ENCODE peak calls at places on chromosomes 11 and 22, in nine cellular contexts. R is mammary epithelial cell, Y is cardiac muscle cell, P is mesenchymal stem cell, A is fibroblast of lung, G is SJSA1, X is ovary, J is heart right ventricle, B is SK-N-SH. S is an unnamed sample. For H3K36me3, H3K27me3 and H3K4me1, the result is how much of the 10 kb centered on the place peaks cover.

GRCh38 chr11:112596324-112596723 is 335.7 kb upstream of the PLET1 start:
- DNase-seq in R (no peak), Y (no peak), P (no peak), A (no peak), G (no peak), X (no peak), J (no peak), B (no peak), S (no peak)

GRCh38 chr11:93579187-93579773 is 36.1 kb upstream of the SMCO4 start:
- DNase-seq in R (no peak), Y (no peak), P (no peak), A (no peak), G (no peak), X (no peak), J (no peak), B (no peak), S (no peak)

GRCh38 chr11:18485905-18486528 is 30.4 kb downstream of the LDHAL6A start:
- DNase-seq in R (no peak), Y (no peak), P (no peak), A (no peak), G (no peak), X (no peak), J (no peak), B (no peak), S (no peak)

GRCh38 chr11:7436657-7437056 is 48.6 kb upstream of the OLFML1 start:
- DNase-seq in R (no peak), Y (no peak), P (no peak), A (no peak), G (no peak), X (no peak), J (no peak), B (no peak), S (no peak)

GRCh38 chr22:33400061-33400840 is 342.1 kb upstream of the SYN3 start:
- DNase-seq in R (no peak), Y (no peak), P (no peak), A (no peak), G (no peak), X (no peak), J (no peak), B (no peak), S (no peak)

GRCh38 chr11:124751741-124752470 is at the start of gene VSIG2:
- DNase-seq in R (no peak), Y (no peak), P (no peak), A (no peak), G (no peak), X (no peak), J (no peak), B (peak), S (no peak)

GRCh38 chr22:35949243-35949642 is 79.4 kb downstream of the RBFOX2 start:
- DNase-seq in R (no peak), Y (no peak), P (no peak), A (no peak), G (no peak), X (no peak), J (no peak), B (no peak), S (no peak)

GRCh38 chr11:68099474-68100405 is 21.4 kb downstream of the CHKA start:
- DNase-seq in R (no peak), Y (peak), P (no peak), A (peak), G (no peak), X (peak), J (peak), B (peak), S (no peak)

GRCh38 chr11:88603499-88603898 is 266.0 kb upstream of the CTSC start:
- DNase-seq in R (peak), Y (no peak), P (no peak), A (peak), G (no peak), X (no peak), J (no peak), B (no peak), S (peak)

GRCh38 chr22:33083212-33083611 is 25.0 kb upstream of the SYN3 start:
- DNase-seq in R (no peak), Y (no peak), P (no peak), A (no peak), G (no peak), X (no peak), J (no peak), B (no peak), S (no peak)

GRCh38 chr11:117256573-117256972 is 24.1 kb downstream of the RNF214 start:
- DNase-seq in R (peak), Y (no peak), P (peak), A (peak), G (no peak), X (no peak), J (no peak), B (no peak), S (no peak)

GRCh38 chr22:46056169-46057041 is 79.4 kb upstream of the WNT7B start:
- DNase-seq in R (peak), Y (no peak), P (no peak), A (peak), G (peak), X (peak), J (no peak), B (peak), S (peak)

GRCh38 chr11:134207538-134208239 is 16.1 kb downstream of the NCAPD3 start:
- DNase-seq in R (no peak), Y (peak), P (peak), A (no peak), G (peak), X (peak), J (no peak), B (no peak), S (peak)

GRCh38 chr11:58628446-58628845 is 6.0 kb downstream of the CNTF start:
- DNase-seq in R (peak), Y (no peak), P (no peak), A (peak), G (no peak), X (no peak), J (peak), B (no peak), S (no peak)

GRCh38 chr11:2343502-2343901 is 33.6 kb upstream of the CD81 start:
- DNase-seq in R (no peak), Y (no peak), P (no peak), A (no peak), G (no peak), X (no peak), J (no peak), B (no peak), S (no peak)

GRCh38 chr11:35582033-35582432 is 36.2 kb upstream of the FJX1 start:
- DNase-seq in R (no peak), Y (no peak), P (no peak), A (no peak), G (no peak), X (no peak), J (no peak), B (no peak), S (no peak)

GRCh38 chr11:28400236-28401100 is 292.3 kb downstream of the METTL15 start:
- DNase-seq in R (peak), Y (no peak), P (peak), A (peak), G (peak), X (no peak), J (no peak), B (no peak), S (peak)

GRCh38 chr11:6468712-6469495 is 4.8 kb downstream of the TRIM3 start:
- DNase-seq in R (peak), Y (peak), P (peak), A (peak), G (peak), X (peak), J (peak), B (peak), S (peak)

GRCh38 chr22:19961201-19961580 is 19.6 kb upstream of the TXNRD2 start:
- DNase-seq in R (no peak), Y (no peak), P (no peak), A (no peak), G (no peak), X (no peak), J (no peak), B (peak), S (no peak)

GRCh38 chr11:116931206-116931953 is 94.0 kb upstream of the APOA1 start:
- DNase-seq in R (peak), Y (no peak), P (peak), A (peak), G (no peak), X (no peak), J (peak), B (no peak), S (no peak)

GRCh38 chr11:66718320-66718971 is 10.6 kb downstream of the SPTBN2 start:
- DNase-seq in R (peak), Y (peak), P (no peak), A (no peak), G (no peak), X (no peak), J (no peak), B (no peak), S (no peak)
- H3K36me3 ChIP-seq in R (under half), Y (under half), P (under half), A (under half), G (under half), X (under half), J (under half), B (under half), S (under half)

DNA sequence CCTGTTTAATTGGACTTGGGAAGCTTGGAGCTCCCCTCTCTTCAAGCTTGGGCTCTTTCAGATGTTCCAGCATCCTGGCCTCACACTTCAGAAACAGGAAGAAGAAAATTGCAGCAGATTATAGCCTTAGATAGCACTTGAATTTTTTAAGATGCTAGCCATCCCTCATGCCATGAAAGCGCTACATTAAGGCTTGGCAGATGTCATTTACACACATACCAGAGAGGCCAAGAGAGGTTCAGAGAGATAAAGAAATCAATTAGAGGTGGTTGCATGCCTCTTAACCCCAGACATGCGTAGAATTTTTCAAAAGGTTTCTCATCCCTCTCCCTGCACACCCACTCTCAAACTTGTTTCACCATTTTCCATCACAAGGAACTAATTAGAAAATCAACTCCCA is 31.9 kb upstream of the DBX1 start:
- DNase-seq in R (no peak), Y (no peak), P (no peak), A (no peak), G (no peak), X (no peak), J (no peak), B (no peak), S (no peak)
- H3K27me3 ChIP-seq in R (under half), Y (under half), P (under half), A (under half), G (under half), X (under half), J (under half), B (under half), S (under half)

GRCh38 chr11:132284611-132285010 is 914.2 kb downstream of the NTM start:
- DNase-seq in R (no peak), Y (no peak), P (no peak), A (no peak), G (no peak), X (no peak), J (no peak), B (no peak), S (no peak)

GRCh38 chr11:132284048-132284447 is 913.6 kb downstream of the NTM start:
- DNase-seq in R (no peak), Y (no peak), P (no peak), A (no peak), G (no peak), X (no peak), J (no peak), B (no peak), S (no peak)

DNA sequence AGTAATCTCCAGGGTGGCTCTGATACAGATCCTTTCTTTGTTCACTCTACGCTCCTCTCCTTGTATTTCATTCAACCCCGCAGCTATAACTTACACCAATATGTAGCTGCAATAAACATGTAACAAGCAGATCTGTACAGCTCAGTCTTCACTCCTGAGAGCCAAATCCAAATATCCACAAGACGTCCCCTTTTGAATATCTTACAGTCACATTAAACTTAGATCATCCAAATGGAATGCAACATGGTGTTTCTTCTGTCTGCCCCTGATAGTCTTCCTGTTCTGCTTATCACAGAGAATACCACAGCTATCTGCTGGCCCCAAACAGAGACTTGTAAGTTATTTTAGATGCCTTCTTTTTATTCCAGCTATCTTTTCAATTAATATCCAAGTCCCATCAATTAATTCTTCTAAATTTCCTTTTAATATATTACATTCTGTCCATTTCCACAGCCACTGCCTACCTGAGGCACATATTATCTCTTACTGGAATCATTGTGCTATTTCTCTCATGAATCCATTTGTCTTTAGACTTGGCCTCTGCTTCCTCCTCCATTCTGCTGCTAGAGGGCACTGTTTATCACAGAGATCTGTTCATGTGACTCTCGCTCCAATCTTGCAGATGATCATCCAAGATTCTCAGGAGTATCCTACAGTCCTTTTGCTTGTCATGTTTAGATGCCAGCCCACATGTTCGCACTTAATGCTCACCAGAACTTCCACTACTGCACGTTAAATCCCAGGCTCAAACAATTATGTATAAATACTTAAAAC is 908.6 kb downstream of the NTM start:
- DNase-seq in R (peak), Y (no peak), P (peak), A (peak), G (no peak), X (no peak), J (no peak), B (no peak), S (peak)
- H3K4me1 ChIP-seq in R (under half), Y (under half), P (under half), A (under half), G (under half), X (under half), J (under half), B (under half), S (under half)

GRCh38 chr22:31275576-31275975 is 16.7 kb downstream of the PIK3IP1 start:
- DNase-seq in R (no peak), Y (no peak), P (no peak), A (no peak), G (no peak), X (no peak), J (no peak), B (no peak), S (no peak)
- H3K36me3 ChIP-seq in R (under half), Y (under half), P (half or more), A (under half), G (half or more), X (under half), J (half or more), B (under half), S (half or more)

GRCh38 chr11:44301856-44302231 is 8.1 kb downstream of the ALX4 start:
- DNase-seq in R (peak), Y (no peak), P (peak), A (no peak), G (peak), X (no peak), J (no peak), B (no peak), S (peak)
- H3K27me3 ChIP-seq in R (under half), Y (half or more), P (half or more), A (under half), G (under half), X (under half), J (half or more), B (under half), S (under half)

DNA sequence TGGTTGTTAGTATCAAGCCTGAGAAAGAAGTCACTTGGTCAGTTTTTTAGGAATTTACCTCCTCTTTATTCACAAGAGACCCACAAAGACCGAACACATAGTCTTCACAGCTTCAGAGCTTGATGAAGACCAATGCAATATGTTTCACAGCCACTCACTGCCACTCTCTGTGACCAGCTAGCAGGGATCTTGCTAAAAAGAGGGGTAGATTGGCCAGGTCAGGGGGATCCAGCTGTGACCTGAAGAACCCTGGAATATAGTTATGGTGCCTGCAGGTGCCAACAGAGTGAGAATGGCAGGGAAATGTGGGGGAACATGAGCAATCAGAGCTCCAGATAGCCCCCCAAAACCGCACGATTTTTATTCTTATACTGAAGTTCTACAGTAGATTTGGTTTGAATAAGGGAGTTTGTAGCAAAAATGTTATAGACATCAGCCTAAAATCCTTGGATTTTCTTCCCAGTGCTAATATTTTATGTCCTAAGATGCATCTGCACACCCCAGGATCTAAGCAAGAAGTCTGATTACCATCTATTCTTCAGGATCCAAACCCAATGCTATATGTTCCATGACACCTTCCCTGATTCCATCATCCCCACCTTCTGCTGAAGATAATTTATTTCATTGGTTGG is 8.7 kb downstream of the POU2AF1 start:
- DNase-seq in R (no peak), Y (no peak), P (no peak), A (no peak), G (no peak), X (no peak), J (no peak), B (no peak), S (no peak)
- H3K4me1 ChIP-seq in R (under half), Y (under half), P (under half), A (under half), G (under half), X (under half), J (under half), B (under half), S (under half)

DNA sequence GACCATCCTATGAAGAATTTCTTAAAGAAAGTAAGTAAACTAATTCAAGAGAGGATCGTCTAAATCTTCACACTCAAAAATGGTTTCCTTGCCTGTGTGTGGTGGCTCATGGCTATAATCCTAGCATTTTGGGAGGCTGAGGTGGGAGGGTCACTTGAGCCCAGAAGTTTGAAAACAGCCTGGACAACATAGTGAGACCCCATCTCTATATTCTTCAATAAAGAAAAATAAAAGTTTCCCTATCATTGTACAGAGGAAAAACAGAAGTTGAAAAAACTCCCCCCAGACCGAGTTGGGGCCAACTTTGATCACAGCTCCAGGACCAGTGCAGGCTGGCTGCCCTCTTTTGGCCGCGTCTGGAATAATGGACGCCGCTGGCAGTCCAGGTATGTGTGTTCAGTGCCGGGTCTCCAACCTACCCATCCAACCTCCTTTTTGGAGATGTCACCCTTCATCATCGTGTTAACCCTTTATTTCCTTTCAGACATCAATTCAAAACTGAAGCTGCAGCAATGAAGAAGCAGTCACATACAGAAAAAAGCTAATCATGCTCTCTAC is 3.0 kb downstream of the RPS25 start:
- DNase-seq in R (no peak), Y (no peak), P (no peak), A (no peak), G (no peak), X (no peak), J (no peak), B (no peak), S (no peak)
- H3K36me3 ChIP-seq in R (under half), Y (under half), P (half or more), A (under half), G (half or more), X (under half), J (half or more), B (half or more), S (half or more)

DNA sequence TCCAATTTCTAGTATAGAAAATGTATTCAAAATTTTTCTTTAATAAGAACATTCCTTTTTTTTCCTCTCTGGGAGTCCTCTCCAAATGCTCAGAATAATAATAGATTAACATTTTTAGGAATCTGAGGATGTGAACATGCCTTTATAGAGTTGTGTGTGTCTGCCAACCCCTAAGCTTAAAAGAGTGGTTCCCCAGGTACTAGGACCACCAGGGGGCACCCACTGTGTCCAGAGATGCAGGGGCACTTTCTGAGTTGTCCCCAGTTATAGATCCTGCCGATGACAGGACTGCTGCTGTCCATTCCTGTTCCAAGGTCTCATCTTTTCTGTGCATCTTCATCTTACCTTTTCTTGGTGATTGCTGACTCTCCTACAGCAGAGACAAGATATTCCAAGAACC is 27.0 kb upstream of the MICAL2 start:
- DNase-seq in R (no peak), Y (no peak), P (no peak), A (no peak), G (no peak), X (no peak), J (no peak), B (no peak), S (no peak)
- H3K27me3 ChIP-seq in R (under half), Y (under half), P (under half), A (under half), G (under half), X (under half), J (under half), B (under half), S (under half)

GRCh38 chr11:64869571-64870175 is 8.7 kb downstream of the EHD1 start:
- DNase-seq in R (no peak), Y (peak), P (peak), A (no peak), G (no peak), X (no peak), J (no peak), B (no peak), S (no peak)

GRCh38 chr11:64870176-64870892 is 8.1 kb downstream of the EHD1 start:
- DNase-seq in R (peak), Y (peak), P (peak), A (peak), G (peak), X (no peak), J (no peak), B (no peak), S (peak)

GRCh38 chr11:64867748-64868462 is 10.5 kb downstream of the EHD1 start:
- DNase-seq in R (peak), Y (no peak), P (no peak), A (peak), G (no peak), X (no peak), J (no peak), B (no peak), S (no peak)

GRCh38 chr11:64870893-64871849 is 7.2 kb downstream of the EHD1 start:
- DNase-seq in R (no peak), Y (no peak), P (no peak), A (no peak), G (no peak), X (no peak), J (no peak), B (no peak), S (no peak)

GRCh38 chr11:64868904-64869570 is 9.4 kb downstream of the EHD1 start:
- DNase-seq in R (peak), Y (peak), P (peak), A (peak), G (peak), X (peak), J (peak), B (no peak), S (peak)
- H3K4me1 ChIP-seq in R (half or more), Y (half or more), P (half or more), A (half or more), G (half or more), X (under half), J (half or more), B (under half), S (half or more)